ENCODE peak calls at places on chromosomes 7 and 10, in nine cellular contexts. One of them, this sample, is unnamed.

GRCh38 chr7:55903985-55904759 is 16.9 kb downstream of the ZNF713 start:
- DNase-seq in ELR: no peak
- DNase-seq in fibroblast of lung: no peak
- DNase-seq in GM04503: no peak
- DNase-seq in SJSA1: no peak
- DNase-seq in A172: no peak
- DNase-seq in NCI-H1105: no peak
- DNase-seq in stimulated activated CD4-positive, alpha-beta T cell treated with anti-CD3 and anti-CD28 coated beads, TNF-alpha, amount 100 ng/mL, for 4 hours: no peak
- DNase-seq in GM13977: peak; percentile 42
- DNase-seq in this sample: no peak

GRCh38 chr10:100038561-100039071 is 28.9 kb upstream of the DNMBP start:
- DNase-seq in ELR: peak; percentile 30
- DNase-seq in fibroblast of lung: no peak
- DNase-seq in GM04503: no peak
- DNase-seq in SJSA1: no peak
- DNase-seq in A172: peak; percentile 23
- DNase-seq in NCI-H1105: no peak
- DNase-seq in stimulated activated CD4-positive, alpha-beta T cell treated with anti-CD3 and anti-CD28 coated beads, TNF-alpha, amount 100 ng/mL, for 4 hours: no peak
- DNase-seq in GM13977: no peak
- DNase-seq in this sample: no peak

GRCh38 chr7:15686957-15687644 is 618 bp upstream of the MEOX2 start:
- DNase-seq in ELR: peak; percentile 27
- DNase-seq in fibroblast of lung: peak; percentile 28
- DNase-seq in GM04503: no peak
- DNase-seq in SJSA1: no peak
- DNase-seq in A172: no peak
- DNase-seq in NCI-H1105: no peak
- DNase-seq in stimulated activated CD4-positive, alpha-beta T cell treated with anti-CD3 and anti-CD28 coated beads, TNF-alpha, amount 100 ng/mL, for 4 hours: no peak
- DNase-seq in GM13977: no peak
- DNase-seq in this sample: no peak

GRCh38 chr10:6501931-6502330 is 78.1 kb downstream of the PRKCQ start:
- DNase-seq in ELR: no peak
- DNase-seq in fibroblast of lung: no peak
- DNase-seq in GM04503: no peak
- DNase-seq in SJSA1: no peak
- DNase-seq in A172: no peak
- DNase-seq in NCI-H1105: no peak
- DNase-seq in stimulated activated CD4-positive, alpha-beta T cell treated with anti-CD3 and anti-CD28 coated beads, TNF-alpha, amount 100 ng/mL, for 4 hours: no peak
- DNase-seq in GM13977: no peak
- DNase-seq in this sample: no peak

GRCh38 chr7:4169505-4169904 is 512.6 kb upstream of the FOXK1 start:
- DNase-seq in ELR: no peak
- DNase-seq in fibroblast of lung: no peak
- DNase-seq in GM04503: no peak
- DNase-seq in SJSA1: no peak
- DNase-seq in A172: peak; percentile 48
- DNase-seq in NCI-H1105: no peak
- DNase-seq in stimulated activated CD4-positive, alpha-beta T cell treated with anti-CD3 and anti-CD28 coated beads, TNF-alpha, amount 100 ng/mL, for 4 hours: no peak
- DNase-seq in GM13977: no peak
- DNase-seq in this sample: no peak

GRCh38 chr7:148382585-148382984 is 208.0 kb upstream of the C7orf33 start:
- DNase-seq in ELR: no peak
- DNase-seq in fibroblast of lung: no peak
- DNase-seq in GM04503: no peak
- DNase-seq in SJSA1: no peak
- DNase-seq in A172: no peak
- DNase-seq in NCI-H1105: no peak
- DNase-seq in stimulated activated CD4-positive, alpha-beta T cell treated with anti-CD3 and anti-CD28 coated beads, TNF-alpha, amount 100 ng/mL, for 4 hours: no peak
- DNase-seq in GM13977: no peak
- DNase-seq in this sample: no peak

GRCh38 chr7:29239638-29240037 is 45.1 kb downstream of the CHN2 start:
- DNase-seq in ELR: no peak
- DNase-seq in fibroblast of lung: no peak
- DNase-seq in GM04503: no peak
- DNase-seq in SJSA1: no peak
- DNase-seq in A172: peak; percentile 23
- DNase-seq in NCI-H1105: no peak
- DNase-seq in stimulated activated CD4-positive, alpha-beta T cell treated with anti-CD3 and anti-CD28 coated beads, TNF-alpha, amount 100 ng/mL, for 4 hours: no peak
- DNase-seq in GM13977: peak; percentile 26
- DNase-seq in this sample: no peak

GRCh38 chr10:64586930-64587503 is 1065.8 kb downstream of the REEP3 start:
- DNase-seq in ELR: no peak
- DNase-seq in fibroblast of lung: peak; percentile 2
- DNase-seq in GM04503: no peak
- DNase-seq in SJSA1: no peak
- DNase-seq in A172: no peak
- DNase-seq in NCI-H1105: no peak
- DNase-seq in stimulated activated CD4-positive, alpha-beta T cell treated with anti-CD3 and anti-CD28 coated beads, TNF-alpha, amount 100 ng/mL, for 4 hours: no peak
- DNase-seq in GM13977: no peak
- DNase-seq in this sample: no peak

GRCh38 chr7:120521761-120522737 is 249.1 kb downstream of the KCND2 start:
- DNase-seq in ELR: peak; percentile 0
- DNase-seq in fibroblast of lung: no peak
- DNase-seq in GM04503: no peak
- DNase-seq in SJSA1: no peak
- DNase-seq in A172: no peak
- DNase-seq in NCI-H1105: no peak
- DNase-seq in stimulated activated CD4-positive, alpha-beta T cell treated with anti-CD3 and anti-CD28 coated beads, TNF-alpha, amount 100 ng/mL, for 4 hours: no peak
- DNase-seq in GM13977: no peak
- DNase-seq in this sample: no peak

GRCh38 chr7:151552352-151553028 is 32.8 kb upstream of the RHEB start:
- DNase-seq in ELR: no peak
- DNase-seq in fibroblast of lung: no peak
- DNase-seq in GM04503: no peak
- DNase-seq in SJSA1: no peak
- DNase-seq in A172: no peak
- DNase-seq in NCI-H1105: peak; percentile 91
- DNase-seq in stimulated activated CD4-positive, alpha-beta T cell treated with anti-CD3 and anti-CD28 coated beads, TNF-alpha, amount 100 ng/mL, for 4 hours: no peak
- DNase-seq in GM13977: no peak
- DNase-seq in this sample: no peak

GRCh38 chr7:28037220-28038010 is 143.2 kb downstream of the JAZF1 start:
- DNase-seq in ELR: peak; percentile 100
- DNase-seq in fibroblast of lung: peak; percentile 93
- DNase-seq in GM04503: peak; percentile 98
- DNase-seq in SJSA1: peak; percentile 94
- DNase-seq in A172: peak; percentile 100
- DNase-seq in NCI-H1105: no peak
- DNase-seq in stimulated activated CD4-positive, alpha-beta T cell treated with anti-CD3 and anti-CD28 coated beads, TNF-alpha, amount 100 ng/mL, for 4 hours: no peak
- DNase-seq in GM13977: peak; percentile 44
- DNase-seq in this sample: peak; percentile 99

GRCh38 chr10:54985732-54986131 is 184.7 kb upstream of the PCDH15 start:
- DNase-seq in ELR: peak; percentile 1
- DNase-seq in fibroblast of lung: peak; percentile 29
- DNase-seq in GM04503: no peak
- DNase-seq in SJSA1: no peak
- DNase-seq in A172: peak; percentile 6
- DNase-seq in NCI-H1105: no peak
- DNase-seq in stimulated activated CD4-positive, alpha-beta T cell treated with anti-CD3 and anti-CD28 coated beads, TNF-alpha, amount 100 ng/mL, for 4 hours: no peak
- DNase-seq in GM13977: peak; percentile 3
- DNase-seq in this sample: no peak

GRCh38 chr10:58919927-58920654 is 256.4 kb upstream of the PHYHIPL start:
- DNase-seq in ELR: peak; percentile 97
- DNase-seq in fibroblast of lung: peak; percentile 59
- DNase-seq in GM04503: peak; percentile 85
- DNase-seq in SJSA1: peak; percentile 87
- DNase-seq in A172: peak; percentile 95
- DNase-seq in NCI-H1105: no peak
- DNase-seq in stimulated activated CD4-positive, alpha-beta T cell treated with anti-CD3 and anti-CD28 coated beads, TNF-alpha, amount 100 ng/mL, for 4 hours: no peak
- DNase-seq in GM13977: no peak
- DNase-seq in this sample: peak; percentile 53

GRCh38 chr7:17374157-17374556 is 75.7 kb downstream of the AHR start:
- DNase-seq in ELR: no peak
- DNase-seq in fibroblast of lung: no peak
- DNase-seq in GM04503: no peak
- DNase-seq in SJSA1: no peak
- DNase-seq in A172: no peak
- DNase-seq in NCI-H1105: no peak
- DNase-seq in stimulated activated CD4-positive, alpha-beta T cell treated with anti-CD3 and anti-CD28 coated beads, TNF-alpha, amount 100 ng/mL, for 4 hours: no peak
- DNase-seq in GM13977: no peak
- DNase-seq in this sample: no peak

GRCh38 chr7:84339306-84339705 is 144.7 kb upstream of the SEMA3A start:
- DNase-seq in ELR: no peak
- DNase-seq in fibroblast of lung: peak; percentile 64
- DNase-seq in GM04503: no peak
- DNase-seq in SJSA1: no peak
- DNase-seq in A172: no peak
- DNase-seq in NCI-H1105: no peak
- DNase-seq in stimulated activated CD4-positive, alpha-beta T cell treated with anti-CD3 and anti-CD28 coated beads, TNF-alpha, amount 100 ng/mL, for 4 hours: no peak
- DNase-seq in GM13977: no peak
- DNase-seq in this sample: no peak

This sample was measured in BJ.